ENCODE peak calls at places on chromosome 4, in five cellular contexts. C, W, M, G and I are unnamed samples.

GRCh38 chr4:89994176-89994873 is 99.7 kb downstream of the MMRN1 start:
- DNase-seq in C (no peak), W (peak), G (no peak), M (no peak), I (peak)

GRCh38 chr4:71472946-71473345 is 134.1 kb downstream of the SLC4A4 start:
- DNase-seq in G (no peak), W (peak), M (peak), C (no peak), I (peak)

GRCh38 chr4:100826808-100827548 is 309.2 kb upstream of the EMCN start:
- DNase-seq in G (no peak), W (no peak), M (no peak), C (no peak), I (no peak)

GRCh38 chr4:1232661-1233621 is 16.0 kb downstream of the CTBP1 start:
- DNase-seq in M (peak), G (no peak), C (no peak), W (no peak), I (no peak)

GRCh38 chr4:57265831-57266582 is 155.8 kb upstream of the IGFBP7 start:
- DNase-seq in W (no peak), G (no peak), M (no peak), C (no peak), I (peak)

GRCh38 chr4:78596111-78596742 is 44.7 kb downstream of the ANXA3 start:
- DNase-seq in C (no peak), M (no peak), W (no peak), G (no peak), I (peak)

GRCh38 chr4:1599491-1600210 is 84.5 kb downstream of the FAM53A start:
- DNase-seq in C (no peak), W (no peak), M (no peak), G (no peak), I (no peak)

GRCh38 chr4:138175337-138175794 is 66.8 kb downstream of the SLC7A11 start:
- DNase-seq in M (no peak), C (no peak), G (no peak), W (no peak), I (peak)

GRCh38 chr4:173909294-173909693 is 374.2 kb downstream of the FBXO8 start:
- DNase-seq in W (no peak), M (no peak), C (no peak), G (no peak), I (no peak)

GRCh38 chr4:144463236-144463635 is 182.7 kb upstream of the HHIP start:
- DNase-seq in W (no peak), C (no peak), G (no peak), M (no peak), I (no peak)

GRCh38 chr4:148542922-148543623 is 100.9 kb upstream of the NR3C2 start:
- DNase-seq in W (peak), G (no peak), M (peak), C (no peak), I (peak)

GRCh38 chr4:30717208-30718020 is 2.8 kb upstream of the PCDH7 start:
- DNase-seq in W (peak), M (peak), C (no peak), G (no peak), I (peak)

GRCh38 chr4:148214529-148215166 is 227.6 kb downstream of the NR3C2 start:
- DNase-seq in G (no peak), M (peak), W (peak), C (peak), I (peak)

GRCh38 chr4:123896446-123897071 is 500.0 kb downstream of the SPRY1 start:
- DNase-seq in W (no peak), G (no peak), C (peak), M (peak), I (no peak)

GRCh38 chr4:98341309-98341708 is 80.1 kb downstream of the RAP1GDS1 start:
- DNase-seq in W (no peak), G (no peak), C (no peak), M (peak), I (peak)

GRCh38 chr4:116055857-116056827 is 942.7 kb upstream of the NDST4 start:
- DNase-seq in G (no peak), W (peak), M (peak), C (no peak), I (peak)

GRCh38 chr4:148216866-148217814 is 225.1 kb downstream of the NR3C2 start:
- DNase-seq in G (no peak), C (no peak), M (peak), W (no peak), I (peak)

GRCh38 chr4:1777822-1778641 is 15.1 kb upstream of the FGFR3 start:
- DNase-seq in W (peak), G (no peak), M (peak), C (no peak), I (peak)

GRCh38 chr4:112982677-112983076 is 66.8 kb upstream of the ANK2 start:
- DNase-seq in G (no peak), M (no peak), C (no peak), W (no peak), I (no peak)